ENCODE peak calls at places on chromosomes 2 and 18, in six cellular contexts. One of them, this sample, is unnamed.
A peak's percentile ranks its signal among the peaks of the same experiment; 100 is the strongest.

GRCh38 chr2:150872919-150873772 is 385.7 kb upstream of the RND3 start:
- DNase-seq in lung: no peak
- DNase-seq in ascending aorta: no peak
- DNase-seq in adrenal gland: peak; percentile 60
- DNase-seq in uterus: no peak
- DNase-seq in heart right ventricle: no peak
- DNase-seq in this sample: no peak

GRCh38 chr2:31318360-31319336 is 84.7 kb downstream of the EHD3 start:
- DNase-seq in adrenal gland: peak; percentile 23
- DNase-seq in ascending aorta: peak; percentile 65
- DNase-seq in lung: no peak
- DNase-seq in heart right ventricle: peak; percentile 37
- DNase-seq in uterus: no peak
- DNase-seq in this sample: no peak

GRCh38 chr2:200174433-200175216 is 131.9 kb upstream of the SPATS2L start:
- DNase-seq in heart right ventricle: no peak
- DNase-seq in adrenal gland: no peak
- DNase-seq in lung: no peak
- DNase-seq in ascending aorta: no peak
- DNase-seq in uterus: no peak
- DNase-seq in this sample: no peak

GRCh38 chr2:201436141-201436540 is 15.1 kb downstream of the TRAK2 start:
- DNase-seq in heart right ventricle: no peak
- DNase-seq in lung: no peak
- DNase-seq in adrenal gland: no peak
- DNase-seq in uterus: no peak
- DNase-seq in ascending aorta: no peak
- DNase-seq in this sample: no peak

GRCh38 chr2:24984912-24985311 is 13.2 kb upstream of the DNAJC27 start:
- DNase-seq in lung: no peak
- DNase-seq in heart right ventricle: peak; percentile 36
- DNase-seq in adrenal gland: no peak
- DNase-seq in ascending aorta: no peak
- DNase-seq in uterus: peak; percentile 64
- DNase-seq in this sample: no peak

GRCh38 chr18:76444436-76445105 is 50.5 kb downstream of the ZNF516 start:
- DNase-seq in heart right ventricle: no peak
- DNase-seq in uterus: no peak
- DNase-seq in lung: no peak
- DNase-seq in adrenal gland: no peak
- DNase-seq in ascending aorta: no peak
- DNase-seq in this sample: no peak

GRCh38 chr2:42084231-42084671 is 36.4 kb downstream of the PKDCC start:
- DNase-seq in lung: no peak
- DNase-seq in uterus: no peak
- DNase-seq in adrenal gland: peak; percentile 56
- DNase-seq in heart right ventricle: peak; percentile 31
- DNase-seq in ascending aorta: no peak
- DNase-seq in this sample: no peak

GRCh38 chr18:8426401-8426800 is 182.8 kb upstream of the RAB12 start:
- DNase-seq in uterus: no peak
- DNase-seq in adrenal gland: no peak
- DNase-seq in heart right ventricle: no peak
- DNase-seq in lung: no peak
- DNase-seq in ascending aorta: no peak
- DNase-seq in this sample: no peak

GRCh38 chr2:18282026-18282425 is 278.4 kb downstream of the RDH14 start:
- DNase-seq in adrenal gland: no peak
- DNase-seq in heart right ventricle: no peak
- DNase-seq in lung: no peak
- DNase-seq in uterus: no peak
- DNase-seq in ascending aorta: no peak
- DNase-seq in this sample: no peak

GRCh38 chr18:49562481-49563129 is 748 bp downstream of the LIPG start:
- DNase-seq in heart right ventricle: no peak
- DNase-seq in uterus: no peak
- DNase-seq in adrenal gland: no peak
- DNase-seq in lung: no peak
- DNase-seq in ascending aorta: no peak
- DNase-seq in this sample: no peak

GRCh38 chr2:201656102-201656501 is 12.8 kb upstream of the TMEM237 start:
- DNase-seq in heart right ventricle: no peak
- DNase-seq in lung: no peak
- DNase-seq in adrenal gland: no peak
- DNase-seq in uterus: no peak
- DNase-seq in ascending aorta: no peak
- DNase-seq in this sample: no peak

GRCh38 chr2:18932864-18933263 is 343.5 kb upstream of the NT5C1B start:
- DNase-seq in lung: no peak
- DNase-seq in ascending aorta: no peak
- DNase-seq in uterus: no peak
- DNase-seq in adrenal gland: no peak
- DNase-seq in heart right ventricle: no peak
- DNase-seq in this sample: no peak

GRCh38 chr18:12930908-12931307 is 16.9 kb upstream of the SEH1L start:
- DNase-seq in ascending aorta: no peak
- DNase-seq in adrenal gland: no peak
- DNase-seq in lung: no peak
- DNase-seq in heart right ventricle: no peak
- DNase-seq in uterus: no peak
- DNase-seq in this sample: no peak

GRCh38 chr18:12543697-12544096 is 114.2 kb downstream of the SPIRE1 start:
- DNase-seq in lung: no peak
- DNase-seq in heart right ventricle: no peak
- DNase-seq in ascending aorta: no peak
- DNase-seq in adrenal gland: no peak
- DNase-seq in uterus: no peak
- DNase-seq in this sample: peak; percentile 51

GRCh38 chr2:129248183-129248582 is 731.3 kb upstream of the RAB6C start:
- DNase-seq in uterus: no peak
- DNase-seq in lung: no peak
- DNase-seq in heart right ventricle: no peak
- DNase-seq in adrenal gland: no peak
- DNase-seq in ascending aorta: no peak
- DNase-seq in this sample: no peak

GRCh38 chr2:222982010-222982908 is 69.7 kb upstream of the KCNE4 start:
- DNase-seq in lung: no peak
- DNase-seq in ascending aorta: peak; percentile 76
- DNase-seq in uterus: peak; percentile 32
- DNase-seq in heart right ventricle: no peak
- DNase-seq in adrenal gland: peak; percentile 48
- DNase-seq in this sample: no peak

GRCh38 chr2:69692424-69692823 is 48.9 kb upstream of the AAK1 start:
- DNase-seq in lung: no peak
- DNase-seq in uterus: no peak
- DNase-seq in adrenal gland: no peak
- DNase-seq in heart right ventricle: no peak
- DNase-seq in ascending aorta: no peak
- DNase-seq in this sample: no peak

GRCh38 chr2:95006661-95007060 is 18.8 kb upstream of the MAL start:
- DNase-seq in uterus: no peak
- DNase-seq in adrenal gland: no peak
- DNase-seq in lung: no peak
- DNase-seq in ascending aorta: no peak
- DNase-seq in heart right ventricle: no peak
- DNase-seq in this sample: no peak

GRCh38 chr2:28155627-28156026 is 237.0 kb upstream of the FOSL2 start:
- DNase-seq in heart right ventricle: no peak
- DNase-seq in lung: no peak
- DNase-seq in adrenal gland: no peak
- DNase-seq in uterus: no peak
- DNase-seq in ascending aorta: no peak
- DNase-seq in this sample: no peak

GRCh38 chr2:200592414-200593075 is 6.7 kb downstream of the AOX1 start:
- DNase-seq in heart right ventricle: no peak
- DNase-seq in ascending aorta: no peak
- DNase-seq in lung: no peak
- DNase-seq in uterus: no peak
- DNase-seq in adrenal gland: no peak
- DNase-seq in this sample: no peak

GRCh38 chr2:227297052-227297451 is 28.0 kb upstream of the MFF start:
- DNase-seq in uterus: no peak
- DNase-seq in heart right ventricle: no peak
- DNase-seq in lung: no peak
- DNase-seq in ascending aorta: no peak
- DNase-seq in adrenal gland: no peak
- DNase-seq in this sample: no peak

GRCh38 chr2:59787095-59787494 is 766.4 kb downstream of the BCL11A start:
- DNase-seq in ascending aorta: no peak
- DNase-seq in heart right ventricle: no peak
- DNase-seq in uterus: no peak
- DNase-seq in adrenal gland: no peak
- DNase-seq in lung: no peak
- DNase-seq in this sample: no peak

GRCh38 chr18:46756559-46757201 is at the start of gene ST8SIA5:
- DNase-seq in heart right ventricle: no peak
- DNase-seq in ascending aorta: no peak
- DNase-seq in adrenal gland: peak; percentile 72
- DNase-seq in uterus: no peak
- DNase-seq in lung: no peak
- DNase-seq in this sample: no peak

GRCh38 chr18:22346342-22346967 is 71.3 kb downstream of the CTAGE1 start:
- DNase-seq in ascending aorta: peak; percentile 88
- DNase-seq in lung: peak; percentile 57
- DNase-seq in uterus: peak; percentile 71
- DNase-seq in heart right ventricle: no peak
- DNase-seq in adrenal gland: peak; percentile 88
- DNase-seq in this sample: no peak

GRCh38 chr2:107263596-107264090 is 377.7 kb upstream of the ST6GAL2 start:
- DNase-seq in uterus: no peak
- DNase-seq in lung: no peak
- DNase-seq in adrenal gland: no peak
- DNase-seq in heart right ventricle: no peak
- DNase-seq in ascending aorta: no peak
- DNase-seq in this sample: no peak

GRCh38 chr2:202249521-202249850 is 11.1 kb upstream of the SUMO1 start:
- DNase-seq in heart right ventricle: no peak
- DNase-seq in lung: no peak
- DNase-seq in adrenal gland: no peak
- DNase-seq in ascending aorta: no peak
- DNase-seq in uterus: no peak
- DNase-seq in this sample: no peak

GRCh38 chr2:53949457-53949856 is 21.3 kb downstream of the PSME4 start:
- DNase-seq in uterus: no peak
- DNase-seq in adrenal gland: no peak
- DNase-seq in lung: no peak
- DNase-seq in heart right ventricle: no peak
- DNase-seq in ascending aorta: no peak
- DNase-seq in this sample: peak; percentile 54

GRCh38 chr2:43092520-43093179 is 133.8 kb downstream of the ZFP36L2 start:
- DNase-seq in uterus: no peak
- DNase-seq in ascending aorta: no peak
- DNase-seq in heart right ventricle: no peak
- DNase-seq in lung: no peak
- DNase-seq in adrenal gland: no peak
- DNase-seq in this sample: no peak

GRCh38 chr2:103823847-103824246 is 1030.1 kb upstream of the POU3F3 start:
- DNase-seq in ascending aorta: no peak
- DNase-seq in lung: no peak
- DNase-seq in adrenal gland: no peak
- DNase-seq in uterus: no peak
- DNase-seq in heart right ventricle: no peak
- DNase-seq in this sample: no peak

GRCh38 chr18:78978336-78979057 is 1.1 kb upstream of the SALL3 start:
- DNase-seq in uterus: no peak
- DNase-seq in ascending aorta: no peak
- DNase-seq in lung: no peak
- DNase-seq in heart right ventricle: no peak
- DNase-seq in adrenal gland: no peak
- DNase-seq in this sample: no peak
- H3K4me3 ChIP-seq in uterus: no peak overlapping the region
- H3K4me3 ChIP-seq in ascending aorta: peak overlapping the region; percentile 42
- H3K4me3 ChIP-seq in lung: no peak overlapping the region
- H3K4me3 ChIP-seq in heart right ventricle: peak overlapping the region; percentile 22
- H3K4me3 ChIP-seq in adrenal gland: no peak overlapping the region
- H3K4me3 ChIP-seq in this sample: no peak overlapping the region

DNA sequence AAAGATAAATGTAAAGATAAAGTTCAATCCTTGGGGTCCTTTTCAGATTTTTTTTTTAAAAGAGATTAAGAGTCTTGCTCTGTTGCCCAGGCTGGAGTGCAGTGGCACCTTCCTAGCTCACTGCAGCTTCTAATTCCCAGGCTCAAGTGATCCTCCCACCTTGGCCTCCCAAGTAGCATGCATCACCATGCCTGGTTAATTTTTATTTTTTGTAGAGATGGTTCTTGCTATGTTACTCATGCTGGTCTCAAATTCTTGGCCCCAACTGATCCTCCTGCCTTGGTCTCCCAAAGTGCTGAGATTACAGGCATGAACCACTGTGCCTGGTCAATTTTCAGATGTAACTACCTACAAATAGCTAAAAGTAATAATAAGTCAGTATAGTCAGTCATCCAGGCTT is 21.1 kb downstream of the NFE2L2 start:
- DNase-seq in ascending aorta: no peak
- DNase-seq in lung: no peak
- DNase-seq in adrenal gland: no peak
- DNase-seq in uterus: no peak
- DNase-seq in heart right ventricle: no peak
- DNase-seq in this sample: no peak
- H3K27ac ChIP-seq in ascending aorta: peak overlapping the region; percentile 90
- H3K27ac ChIP-seq in lung: peak overlapping the region; percentile 83
- H3K27ac ChIP-seq in adrenal gland: peak overlapping the region; percentile 88
- H3K27ac ChIP-seq in uterus: peak overlapping the region; percentile 69
- H3K27ac ChIP-seq in heart right ventricle: peak overlapping the region; percentile 78
- H3K27ac ChIP-seq in this sample: peak overlapping the region; percentile 71

GRCh38 chr2:190891913-190892312 is 11.3 kb downstream of the GLS start:
- DNase-seq in adrenal gland: no peak
- DNase-seq in ascending aorta: no peak
- DNase-seq in heart right ventricle: no peak
- DNase-seq in lung: no peak
- DNase-seq in uterus: no peak
- DNase-seq in this sample: no peak

GRCh38 chr2:190887089-190887488 is 6.5 kb downstream of the GLS start:
- DNase-seq in adrenal gland: no peak
- DNase-seq in uterus: no peak
- DNase-seq in ascending aorta: no peak
- DNase-seq in lung: no peak
- DNase-seq in heart right ventricle: no peak
- DNase-seq in this sample: peak; percentile 33

GRCh38 chr2:190888449-190888848 is 7.8 kb downstream of the GLS start:
- DNase-seq in adrenal gland: no peak
- DNase-seq in ascending aorta: no peak
- DNase-seq in heart right ventricle: no peak
- DNase-seq in uterus: no peak
- DNase-seq in lung: no peak
- DNase-seq in this sample: no peak

GRCh38 chr2:190891370-190891769 is 10.7 kb downstream of the GLS start:
- DNase-seq in lung: no peak
- DNase-seq in ascending aorta: no peak
- DNase-seq in adrenal gland: no peak
- DNase-seq in uterus: no peak
- DNase-seq in heart right ventricle: no peak
- DNase-seq in this sample: no peak

GRCh38 chr2:190889175-190889943 is 8.7 kb downstream of the GLS start:
- DNase-seq in heart right ventricle: no peak
- DNase-seq in adrenal gland: no peak
- DNase-seq in ascending aorta: no peak
- DNase-seq in uterus: no peak
- DNase-seq in lung: no peak
- DNase-seq in this sample: no peak
- H3K4me1 ChIP-seq in heart right ventricle: peaks cover 53% of the 10 kb centered on the region
- H3K4me1 ChIP-seq in adrenal gland: peaks cover 98% of the 10 kb centered on the region
- H3K4me1 ChIP-seq in ascending aorta: peaks cover 58% of the 10 kb centered on the region
- H3K4me1 ChIP-seq in uterus: no peaks in the 10 kb centered on the region
- H3K4me1 ChIP-seq in lung: peaks cover 16% of the 10 kb centered on the region
- H3K4me1 ChIP-seq in this sample: peaks cover 68% of the 10 kb centered on the region

GRCh38 chr2:1800716-1801388 is 56.5 kb upstream of the PXDN start:
- DNase-seq in uterus: no peak
- DNase-seq in adrenal gland: no peak
- DNase-seq in heart right ventricle: no peak
- DNase-seq in lung: no peak
- DNase-seq in ascending aorta: no peak
- DNase-seq in this sample: no peak
- H3K4me3 ChIP-seq in uterus: no peak overlapping the region
- H3K4me3 ChIP-seq in adrenal gland: no peak overlapping the region
- H3K4me3 ChIP-seq in heart right ventricle: no peak overlapping the region
- H3K4me3 ChIP-seq in lung: no peak overlapping the region
- H3K4me3 ChIP-seq in ascending aorta: no peak overlapping the region
- H3K4me3 ChIP-seq in this sample: no peak overlapping the region

This sample was measured in CD4-positive, CD25-positive, alpha-beta regulatory T cell.